ENCODE peak calls at places on chromosome 17, in ten cellular contexts. One of them, this sample, is unnamed.

GRCh38 chr17:37676115-37676925 is 33.1 kb upstream of the DDX52 start:
- DNase-seq in adrenal gland: no peak
- DNase-seq in testis: no peak
- DNase-seq in heart left ventricle: no peak
- DNase-seq in SJSA1: peak; percentile 78
- DNase-seq in ovary: no peak
- DNase-seq in prostate gland: no peak
- DNase-seq in endodermal cell: peak; percentile 35
- DNase-seq in left lung: no peak
- DNase-seq in left ventricle myocardium inferior: no peak
- DNase-seq in this sample: no peak

GRCh38 chr17:72613411-72614292 is 478.8 kb downstream of the SLC39A11 start:
- DNase-seq in left lung: no peak
- DNase-seq in prostate gland: no peak
- DNase-seq in endodermal cell: no peak
- DNase-seq in ovary: no peak
- DNase-seq in adrenal gland: no peak
- DNase-seq in SJSA1: no peak
- DNase-seq in left ventricle myocardium inferior: no peak
- DNase-seq in testis: no peak
- DNase-seq in heart left ventricle: no peak
- DNase-seq in this sample: no peak

GRCh38 chr17:1109606-1110523 is 69.9 kb downstream of the ABR start:
- DNase-seq in heart left ventricle: peak; percentile 60
- DNase-seq in testis: no peak
- DNase-seq in prostate gland: no peak
- DNase-seq in SJSA1: no peak
- DNase-seq in left ventricle myocardium inferior: no peak
- DNase-seq in left lung: no peak
- DNase-seq in adrenal gland: no peak
- DNase-seq in endodermal cell: peak; percentile 92
- DNase-seq in ovary: peak; percentile 62
- DNase-seq in this sample: no peak

GRCh38 chr17:1322014-1322428 is 42.6 kb downstream of the TRARG1 start:
- DNase-seq in ovary: no peak
- DNase-seq in left ventricle myocardium inferior: no peak
- DNase-seq in testis: no peak
- DNase-seq in left lung: no peak
- DNase-seq in endodermal cell: no peak
- DNase-seq in adrenal gland: no peak
- DNase-seq in heart left ventricle: no peak
- DNase-seq in SJSA1: no peak
- DNase-seq in prostate gland: no peak
- DNase-seq in this sample: no peak

GRCh38 chr17:72110953-72111339 is 9.9 kb upstream of the SOX9 start:
- DNase-seq in ovary: no peak
- DNase-seq in endodermal cell: no peak
- DNase-seq in adrenal gland: no peak
- DNase-seq in SJSA1: no peak
- DNase-seq in testis: peak; percentile 61
- DNase-seq in heart left ventricle: no peak
- DNase-seq in left lung: no peak
- DNase-seq in left ventricle myocardium inferior: no peak
- DNase-seq in prostate gland: no peak
- DNase-seq in this sample: no peak

GRCh38 chr17:45579529-45580495 is 89.3 kb upstream of the PLEKHM1 start:
- DNase-seq in endodermal cell: peak; percentile 71
- DNase-seq in left ventricle myocardium inferior: no peak
- DNase-seq in heart left ventricle: no peak
- DNase-seq in ovary: no peak
- DNase-seq in left lung: no peak
- DNase-seq in SJSA1: no peak
- DNase-seq in testis: no peak
- DNase-seq in adrenal gland: no peak
- DNase-seq in prostate gland: no peak
- DNase-seq in this sample: no peak

GRCh38 chr17:80986816-80987480 is 4.7 kb upstream of the CHMP6 start:
- DNase-seq in heart left ventricle: peak; percentile 42
- DNase-seq in left lung: peak; percentile 55
- DNase-seq in testis: no peak
- DNase-seq in SJSA1: no peak
- DNase-seq in endodermal cell: peak; percentile 47
- DNase-seq in ovary: no peak
- DNase-seq in adrenal gland: no peak
- DNase-seq in prostate gland: no peak
- DNase-seq in left ventricle myocardium inferior: no peak
- DNase-seq in this sample: no peak

GRCh38 chr17:17798573-17799255 is 38.1 kb downstream of the SREBF1 start:
- DNase-seq in heart left ventricle: no peak
- DNase-seq in left lung: no peak
- DNase-seq in testis: no peak
- DNase-seq in prostate gland: no peak
- DNase-seq in left ventricle myocardium inferior: no peak
- DNase-seq in endodermal cell: peak; percentile 52
- DNase-seq in SJSA1: no peak
- DNase-seq in ovary: no peak
- DNase-seq in adrenal gland: no peak
- DNase-seq in this sample: no peak

GRCh38 chr17:72710185-72710584 is 382.3 kb downstream of the SLC39A11 start:
- DNase-seq in prostate gland: no peak
- DNase-seq in SJSA1: no peak
- DNase-seq in testis: no peak
- DNase-seq in heart left ventricle: no peak
- DNase-seq in left ventricle myocardium inferior: no peak
- DNase-seq in endodermal cell: no peak
- DNase-seq in left lung: no peak
- DNase-seq in adrenal gland: no peak
- DNase-seq in ovary: no peak
- DNase-seq in this sample: no peak

GRCh38 chr17:60080545-60080944 is 1.8 kb upstream of the HEATR6 start:
- DNase-seq in left ventricle myocardium inferior: no peak
- DNase-seq in prostate gland: no peak
- DNase-seq in SJSA1: no peak
- DNase-seq in heart left ventricle: no peak
- DNase-seq in ovary: no peak
- DNase-seq in testis: no peak
- DNase-seq in adrenal gland: no peak
- DNase-seq in endodermal cell: no peak
- DNase-seq in left lung: no peak
- DNase-seq in this sample: no peak

GRCh38 chr17:32508926-32509325 is 22.1 kb downstream of the CDK5R1 start:
- DNase-seq in SJSA1: no peak
- DNase-seq in testis: no peak
- DNase-seq in adrenal gland: no peak
- DNase-seq in prostate gland: no peak
- DNase-seq in heart left ventricle: no peak
- DNase-seq in endodermal cell: no peak
- DNase-seq in left ventricle myocardium inferior: no peak
- DNase-seq in ovary: no peak
- DNase-seq in left lung: no peak
- DNase-seq in this sample: no peak

GRCh38 chr17:45334231-45334630 is 17.4 kb upstream of the MAP3K14 start:
- DNase-seq in SJSA1: no peak
- DNase-seq in testis: no peak
- DNase-seq in left lung: peak; percentile 13
- DNase-seq in endodermal cell: peak; percentile 84
- DNase-seq in adrenal gland: no peak
- DNase-seq in left ventricle myocardium inferior: no peak
- DNase-seq in prostate gland: no peak
- DNase-seq in ovary: no peak
- DNase-seq in heart left ventricle: no peak
- DNase-seq in this sample: peak; percentile 49

GRCh38 chr17:82937411-82938371 is 97.9 kb upstream of the ZNF750 start:
- DNase-seq in SJSA1: no peak
- DNase-seq in heart left ventricle: no peak
- DNase-seq in left lung: peak; percentile 29
- DNase-seq in adrenal gland: peak; percentile 10
- DNase-seq in prostate gland: no peak
- DNase-seq in endodermal cell: no peak
- DNase-seq in ovary: peak; percentile 23
- DNase-seq in testis: no peak
- DNase-seq in left ventricle myocardium inferior: peak; percentile 13
- DNase-seq in this sample: no peak
- H3K36me3 ChIP-seq in SJSA1: peaks cover 70% of the 10 kb centered on the region
- H3K36me3 ChIP-seq in heart left ventricle: peaks cover 82% of the 10 kb centered on the region
- H3K36me3 ChIP-seq in left lung: no peaks in the 10 kb centered on the region
- H3K36me3 ChIP-seq in adrenal gland: peaks cover 32% of the 10 kb centered on the region
- H3K36me3 ChIP-seq in prostate gland: peaks cover 21% of the 10 kb centered on the region
- H3K36me3 ChIP-seq in endodermal cell: peaks cover 47% of the 10 kb centered on the region
- H3K36me3 ChIP-seq in ovary: no peaks in the 10 kb centered on the region
- H3K36me3 ChIP-seq in testis: no peaks in the 10 kb centered on the region
- H3K36me3 ChIP-seq in left ventricle myocardium inferior: peaks cover 96% of the 10 kb centered on the region
- H3K36me3 ChIP-seq in this sample: peaks cover 64% of the 10 kb centered on the region

GRCh38 chr17:16465861-16466338 is 26.1 kb downstream of the LRRC75A start:
- DNase-seq in adrenal gland: no peak
- DNase-seq in left ventricle myocardium inferior: peak; percentile 42
- DNase-seq in testis: no peak
- DNase-seq in SJSA1: no peak
- DNase-seq in prostate gland: no peak
- DNase-seq in left lung: peak; percentile 38
- DNase-seq in endodermal cell: no peak
- DNase-seq in heart left ventricle: peak; percentile 32
- DNase-seq in ovary: no peak
- DNase-seq in this sample: peak; percentile 64

GRCh38 chr17:16468428-16468992 is 23.5 kb downstream of the LRRC75A start:
- DNase-seq in prostate gland: peak; percentile 23
- DNase-seq in left ventricle myocardium inferior: no peak
- DNase-seq in testis: no peak
- DNase-seq in endodermal cell: no peak
- DNase-seq in left lung: no peak
- DNase-seq in ovary: no peak
- DNase-seq in SJSA1: no peak
- DNase-seq in adrenal gland: no peak
- DNase-seq in heart left ventricle: no peak
- DNase-seq in this sample: no peak

GRCh38 chr17:16467886-16468285 is 24.1 kb downstream of the LRRC75A start:
- DNase-seq in left ventricle myocardium inferior: no peak
- DNase-seq in SJSA1: no peak
- DNase-seq in prostate gland: no peak
- DNase-seq in adrenal gland: no peak
- DNase-seq in heart left ventricle: no peak
- DNase-seq in ovary: no peak
- DNase-seq in endodermal cell: no peak
- DNase-seq in testis: no peak
- DNase-seq in left lung: no peak
- DNase-seq in this sample: no peak

GRCh38 chr17:16466407-16466806 is 25.6 kb downstream of the LRRC75A start:
- DNase-seq in adrenal gland: no peak
- DNase-seq in endodermal cell: no peak
- DNase-seq in SJSA1: no peak
- DNase-seq in heart left ventricle: no peak
- DNase-seq in prostate gland: no peak
- DNase-seq in left lung: no peak
- DNase-seq in left ventricle myocardium inferior: no peak
- DNase-seq in ovary: no peak
- DNase-seq in testis: no peak
- DNase-seq in this sample: no peak

DNA sequence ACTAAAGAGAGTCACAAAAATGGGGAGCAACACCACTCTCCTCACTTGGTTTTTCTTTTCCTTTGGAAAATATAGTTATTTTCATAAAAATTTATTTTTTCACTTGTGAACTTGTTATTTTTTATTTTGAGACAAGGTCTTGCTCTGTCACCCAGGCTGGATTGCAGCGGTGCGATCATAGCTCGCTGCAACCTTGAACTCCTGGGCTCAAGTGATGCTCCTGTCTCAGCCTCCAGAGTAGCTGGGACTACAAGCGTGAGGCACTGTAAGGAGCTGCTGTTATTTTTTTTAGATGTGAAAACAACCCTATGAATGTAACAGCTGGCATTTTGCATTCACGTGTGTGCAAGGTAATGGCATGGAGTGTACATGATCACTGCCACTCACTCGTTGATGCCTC is 24.9 kb downstream of the LRRC75A start:
- DNase-seq in SJSA1: no peak
- DNase-seq in left lung: no peak
- DNase-seq in prostate gland: no peak
- DNase-seq in endodermal cell: no peak
- DNase-seq in adrenal gland: peak; percentile 58
- DNase-seq in ovary: no peak
- DNase-seq in testis: no peak
- DNase-seq in left ventricle myocardium inferior: no peak
- DNase-seq in heart left ventricle: no peak
- DNase-seq in this sample: no peak
- H3K27ac ChIP-seq in SJSA1: no peak overlapping the region
- H3K27ac ChIP-seq in left lung: no peak overlapping the region
- H3K27ac ChIP-seq in prostate gland: no peak overlapping the region
- H3K27ac ChIP-seq in endodermal cell: no peak overlapping the region
- H3K27ac ChIP-seq in adrenal gland: peak overlapping the region; percentile 42
- H3K27ac ChIP-seq in ovary: no peak overlapping the region
- H3K27ac ChIP-seq in testis: no peak overlapping the region
- H3K27ac ChIP-seq in left ventricle myocardium inferior: no peak overlapping the region
- H3K27ac ChIP-seq in heart left ventricle: no peak overlapping the region
- H3K27ac ChIP-seq in this sample: no peak overlapping the region

DNA sequence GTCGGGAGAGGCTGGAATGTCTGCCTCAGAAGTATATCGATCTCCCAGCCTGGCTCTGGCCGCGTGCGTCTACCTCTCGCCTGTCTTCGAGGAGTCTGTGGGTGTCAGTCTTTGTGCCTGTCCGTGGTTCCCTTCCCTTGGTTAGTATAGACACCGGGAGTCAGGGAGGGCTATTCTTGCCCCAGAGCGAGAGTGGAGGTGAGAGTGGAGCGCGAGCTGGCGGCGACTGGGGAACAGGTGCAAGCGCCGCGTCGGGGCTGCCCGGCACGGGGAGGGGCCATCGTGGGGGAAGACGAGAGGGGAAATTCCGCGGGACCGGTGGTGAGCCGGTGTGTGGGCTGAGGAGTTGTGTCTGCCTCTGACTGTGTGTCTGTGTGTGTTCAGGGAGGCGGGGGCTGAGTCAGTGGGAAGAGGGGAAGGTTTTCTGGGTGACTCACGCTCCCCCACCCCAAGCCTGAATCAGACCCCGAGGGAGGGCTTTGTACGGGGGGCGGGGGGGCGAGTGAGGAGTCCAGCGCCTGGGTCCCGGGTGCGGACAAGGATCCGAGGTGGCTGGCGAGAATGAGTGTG is 8.4 kb downstream of the KDM6B start:
- DNase-seq in left ventricle myocardium inferior: peak; percentile 55
- DNase-seq in SJSA1: peak; percentile 91
- DNase-seq in testis: peak; percentile 65
- DNase-seq in left lung: peak; percentile 89
- DNase-seq in endodermal cell: no peak
- DNase-seq in ovary: peak; percentile 77
- DNase-seq in adrenal gland: peak; percentile 83
- DNase-seq in prostate gland: peak; percentile 41
- DNase-seq in heart left ventricle: peak; percentile 72
- DNase-seq in this sample: peak; percentile 90
- H3K4me1 ChIP-seq in left ventricle myocardium inferior: peaks cover 84% of the 10 kb centered on the region
- H3K4me1 ChIP-seq in SJSA1: peaks cover 32% of the 10 kb centered on the region
- H3K4me1 ChIP-seq in testis: peaks cover 45% of the 10 kb centered on the region
- H3K4me1 ChIP-seq in left lung: peaks cover 59% of the 10 kb centered on the region
- H3K4me1 ChIP-seq in endodermal cell: peaks cover 11% of the 10 kb centered on the region
- H3K4me1 ChIP-seq in ovary: peaks cover 17% of the 10 kb centered on the region
- H3K4me1 ChIP-seq in adrenal gland: peaks cover 23% of the 10 kb centered on the region
- H3K4me1 ChIP-seq in prostate gland: peaks cover 26% of the 10 kb centered on the region
- H3K4me1 ChIP-seq in heart left ventricle: peaks cover 66% of the 10 kb centered on the region
- H3K4me1 ChIP-seq in this sample: no peaks in the 10 kb centered on the region

DNA sequence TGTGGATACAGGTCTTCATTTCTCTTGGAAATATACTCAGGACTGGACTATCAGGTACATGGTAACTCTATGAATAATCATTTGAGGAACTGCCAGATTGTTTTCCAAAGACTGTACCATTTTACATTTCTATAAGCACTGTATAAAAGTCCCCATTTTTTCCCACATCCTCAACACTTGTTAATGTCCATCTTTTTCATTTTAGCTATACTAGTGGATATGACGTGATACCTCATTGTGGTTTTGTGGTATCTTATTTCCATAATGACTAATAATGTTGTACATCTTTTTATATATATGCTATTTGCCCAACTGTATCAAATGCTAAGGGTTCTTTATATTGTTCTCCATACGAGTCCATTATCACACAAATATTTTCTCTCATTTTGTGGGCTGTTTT is 22.9 kb downstream of the NUP88 start:
- DNase-seq in testis: no peak
- DNase-seq in endodermal cell: no peak
- DNase-seq in left ventricle myocardium inferior: no peak
- DNase-seq in heart left ventricle: no peak
- DNase-seq in SJSA1: no peak
- DNase-seq in adrenal gland: no peak
- DNase-seq in left lung: no peak
- DNase-seq in ovary: no peak
- DNase-seq in prostate gland: no peak
- DNase-seq in this sample: no peak
- H3K36me3 ChIP-seq in testis: no peaks in the 10 kb centered on the region
- H3K36me3 ChIP-seq in endodermal cell: peaks cover 79% of the 10 kb centered on the region
- H3K36me3 ChIP-seq in left ventricle myocardium inferior: peaks cover 98% of the 10 kb centered on the region
- H3K36me3 ChIP-seq in heart left ventricle: peaks cover 82% of the 10 kb centered on the region
- H3K36me3 ChIP-seq in SJSA1: peaks cover 82% of the 10 kb centered on the region
- H3K36me3 ChIP-seq in adrenal gland: peaks cover 83% of the 10 kb centered on the region
- H3K36me3 ChIP-seq in left lung: no peaks in the 10 kb centered on the region
- H3K36me3 ChIP-seq in ovary: no peaks in the 10 kb centered on the region
- H3K36me3 ChIP-seq in prostate gland: peaks cover 7% of the 10 kb centered on the region
- H3K36me3 ChIP-seq in this sample: peaks cover 74% of the 10 kb centered on the region

This sample was measured in right atrium auricular region.